ENCODE peak calls at places on chromosome 1, in five cellular contexts. L, E, D, F and Q are unnamed samples.

GRCh38 chr1:118842462-118843201 is 145.5 kb downstream of the TBX15 start:
- DNase-seq in L (no peak), E (no peak), D (no peak), F (no peak), Q (no peak)

GRCh38 chr1:206503591-206504362 is 3.6 kb upstream of the RASSF5 start:
- DNase-seq in L (no peak), E (no peak), D (peak), F (peak), Q (peak)

GRCh38 chr1:19260211-19261138 is 8.9 kb downstream of the MRTO4 start:
- DNase-seq in L (no peak), E (no peak), D (peak), F (peak), Q (peak)

GRCh38 chr1:33388989-33389771 is 41.7 kb downstream of the PHC2 start:
- DNase-seq in L (no peak), E (no peak), D (peak), F (peak), Q (peak)

GRCh38 chr1:12435639-12436344 is 182.2 kb downstream of the DHRS3 start:
- DNase-seq in L (no peak), E (no peak), D (no peak), F (no peak), Q (peak)

GRCh38 chr1:39835110-39835509 is 46.4 kb upstream of the BMP8B start:
- DNase-seq in L (no peak), E (no peak), D (no peak), F (no peak), Q (no peak)

GRCh38 chr1:95388041-95388440 is 154.0 kb downstream of the RWDD3 start:
- DNase-seq in L (no peak), E (no peak), D (no peak), F (no peak), Q (no peak)

GRCh38 chr1:239926184-239926583 is 165.5 kb upstream of the FMN2 start:
- DNase-seq in L (no peak), E (no peak), D (no peak), F (no peak), Q (no peak)

GRCh38 chr1:231781887-231782286 is 155.3 kb downstream of the DISC1 start:
- DNase-seq in L (no peak), E (no peak), D (no peak), F (no peak), Q (no peak)

GRCh38 chr1:20477355-20478071 is 8.5 kb downstream of the CAMK2N1 start:
- DNase-seq in L (no peak), E (no peak), D (no peak), F (peak), Q (peak)

GRCh38 chr1:3225668-3226067 is 156.7 kb downstream of the PRDM16 start:
- DNase-seq in L (no peak), E (no peak), D (no peak), F (no peak), Q (no peak)

GRCh38 chr1:168786476-168787330 is 57.7 kb upstream of the DPT start:
- DNase-seq in L (no peak), E (no peak), D (no peak), F (no peak), Q (no peak)

GRCh38 chr1:184021666-184022198 is 15.8 kb downstream of the COLGALT2 start:
- DNase-seq in L (no peak), E (no peak), D (no peak), F (no peak), Q (no peak)

GRCh38 chr1:42934541-42935312 is 23.9 kb downstream of the SLC2A1 start:
- DNase-seq in L (peak), E (no peak), D (no peak), F (no peak), Q (no peak)

GRCh38 chr1:229070168-229070567 is 200.7 kb upstream of the RAB4A start:
- DNase-seq in L (no peak), E (no peak), D (peak), F (peak), Q (peak)

GRCh38 chr1:44822981-44823451 is 14.7 kb downstream of the BTBD19 start:
- DNase-seq in L (no peak), E (no peak), D (no peak), F (no peak), Q (no peak)

GRCh38 chr1:206748348-206749034 is 22.1 kb upstream of the IL19 start:
- DNase-seq in L (no peak), E (no peak), D (no peak), F (no peak), Q (no peak)

GRCh38 chr1:230863449-230863848 is 4.9 kb downstream of the C1orf198 start:
- DNase-seq in L (no peak), E (no peak), D (peak), F (no peak), Q (no peak)

GRCh38 chr1:26731233-26731902 is 35.6 kb downstream of the ARID1A start:
- DNase-seq in L (no peak), E (no peak), D (no peak), F (no peak), Q (no peak)

GRCh38 chr1:201570886-201571624 is 32.1 kb downstream of the NAV1 start:
- DNase-seq in L (no peak), E (no peak), D (no peak), F (no peak), Q (no peak)

DNA sequence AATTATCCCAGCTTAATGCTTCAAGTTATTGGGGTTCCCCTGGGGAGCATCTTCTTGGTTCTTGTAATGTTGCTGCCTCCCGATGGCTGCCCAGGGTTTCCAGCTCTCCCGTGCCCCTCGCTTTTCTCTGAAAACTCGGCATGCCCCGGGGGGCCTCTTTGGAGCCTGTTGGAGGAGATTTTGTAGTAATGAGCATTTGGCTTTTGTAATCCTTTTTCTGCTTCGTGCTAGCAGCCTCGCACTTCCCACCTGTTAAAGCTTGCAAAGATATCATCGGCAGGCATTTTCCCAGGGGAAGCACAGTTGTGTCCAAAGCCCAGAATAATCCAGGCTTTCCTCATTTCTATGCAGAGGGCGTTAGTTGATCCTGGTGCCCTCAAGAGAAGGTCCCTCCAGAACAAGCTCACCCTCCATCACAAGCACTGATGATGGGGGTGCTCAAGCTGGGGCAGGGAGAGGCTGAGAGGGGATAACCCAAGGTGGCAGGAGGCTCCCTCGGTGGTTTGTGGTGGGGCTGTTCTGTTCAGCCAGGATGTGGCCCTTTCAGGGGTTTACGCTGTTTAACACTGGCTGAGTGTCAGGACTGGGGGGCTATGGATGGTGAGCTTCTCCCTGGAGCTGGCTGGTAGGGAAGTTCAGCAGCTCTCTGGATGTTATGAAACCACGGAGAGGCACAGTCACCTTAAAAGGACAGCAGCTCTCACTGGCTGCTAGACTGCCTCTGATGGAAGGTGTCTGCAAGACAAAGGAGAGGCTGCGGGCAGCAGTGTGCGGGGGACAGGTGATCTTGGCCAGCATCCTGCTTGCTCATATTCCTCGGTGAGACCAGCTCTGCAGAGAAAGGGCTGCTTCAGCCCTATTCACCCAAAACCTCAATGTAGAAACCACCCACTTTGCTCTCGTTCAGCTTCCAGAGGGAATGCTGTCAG is 477.1 kb upstream of the VAMP3 start:
- DNase-seq in L (peak), E (no peak), D (no peak), F (no peak), Q (no peak)
- H3K23ac ChIP-seq in L (no peak), E (no peak), D (no peak), F (no peak), Q (no peak)

GRCh38 chr1:29804181-29804899 is 568.0 kb downstream of the PTPRU start:
- DNase-seq in L (no peak), E (no peak), D (no peak), F (no peak), Q (no peak)
- H3K23ac ChIP-seq in L (no peak), E (no peak), D (no peak), F (no peak), Q (no peak)

GRCh38 chr1:154607748-154608521 is at the start of gene ADAR:
- DNase-seq in L (peak), E (peak), D (peak), F (peak), Q (peak)
- H3K23ac ChIP-seq in L (peak), E (peak), D (peak), F (no peak), Q (peak)

GRCh38 chr1:81802601-81803422 is 2.1 kb downstream of the ADGRL2 start:
- DNase-seq in L (peak), E (peak), D (no peak), F (peak), Q (peak)
- H3K23ac ChIP-seq in L (no peak), E (peak), D (no peak), F (no peak), Q (peak)